ENCODE peak calls at places on chromosome 19, in five cellular contexts. H is A549, D is cardiac muscle cell, F is right lobe of liver, L is foreskin keratinocyte. Y is an unnamed sample.

GRCh38 chr19:39557791-39558622 is 18.0 kb upstream of the EID2 start:
- DNase-seq in D (peak; percentile 3), H (no peak), F (no peak), L (no peak), Y (no peak)

GRCh38 chr19:49333426-49334288 is 1.5 kb upstream of the CD37 start:
- DNase-seq in L (no peak), H (no peak), F (peak; percentile 53), D (peak; percentile 31), Y (peak; percentile 64)

GRCh38 chr19:18433039-18433691 is 4.8 kb downstream of the ISYNA1 start:
- DNase-seq in F (no peak), H (no peak), L (no peak), D (peak; percentile 62), Y (no peak)

GRCh38 chr19:52997975-52998374 is 15.7 kb upstream of the ERVV-1 start:
- DNase-seq in D (no peak), H (no peak), F (no peak), L (no peak), Y (no peak)

GRCh38 chr19:2271516-2272103 is 10.4 kb downstream of the PEAK3 start:
- DNase-seq in H (no peak), F (no peak), D (peak; percentile 78), L (peak; percentile 82), Y (no peak)

GRCh38 chr19:18223860-18224524 is 2.2 kb downstream of the PDE4C start:
- DNase-seq in L (no peak), D (peak; percentile 54), H (peak; percentile 79), F (peak; percentile 59), Y (peak; percentile 70)

GRCh38 chr19:23183251-23183650 is 66.4 kb downstream of the ZNF730 start:
- DNase-seq in F (no peak), D (no peak), H (no peak), L (no peak), Y (no peak)

GRCh38 chr19:51441410-51442390 is 16.6 kb downstream of the SIGLEC8 start:
- DNase-seq in H (peak; percentile 14), F (no peak), D (no peak), L (peak; percentile 3), Y (no peak)

DNA sequence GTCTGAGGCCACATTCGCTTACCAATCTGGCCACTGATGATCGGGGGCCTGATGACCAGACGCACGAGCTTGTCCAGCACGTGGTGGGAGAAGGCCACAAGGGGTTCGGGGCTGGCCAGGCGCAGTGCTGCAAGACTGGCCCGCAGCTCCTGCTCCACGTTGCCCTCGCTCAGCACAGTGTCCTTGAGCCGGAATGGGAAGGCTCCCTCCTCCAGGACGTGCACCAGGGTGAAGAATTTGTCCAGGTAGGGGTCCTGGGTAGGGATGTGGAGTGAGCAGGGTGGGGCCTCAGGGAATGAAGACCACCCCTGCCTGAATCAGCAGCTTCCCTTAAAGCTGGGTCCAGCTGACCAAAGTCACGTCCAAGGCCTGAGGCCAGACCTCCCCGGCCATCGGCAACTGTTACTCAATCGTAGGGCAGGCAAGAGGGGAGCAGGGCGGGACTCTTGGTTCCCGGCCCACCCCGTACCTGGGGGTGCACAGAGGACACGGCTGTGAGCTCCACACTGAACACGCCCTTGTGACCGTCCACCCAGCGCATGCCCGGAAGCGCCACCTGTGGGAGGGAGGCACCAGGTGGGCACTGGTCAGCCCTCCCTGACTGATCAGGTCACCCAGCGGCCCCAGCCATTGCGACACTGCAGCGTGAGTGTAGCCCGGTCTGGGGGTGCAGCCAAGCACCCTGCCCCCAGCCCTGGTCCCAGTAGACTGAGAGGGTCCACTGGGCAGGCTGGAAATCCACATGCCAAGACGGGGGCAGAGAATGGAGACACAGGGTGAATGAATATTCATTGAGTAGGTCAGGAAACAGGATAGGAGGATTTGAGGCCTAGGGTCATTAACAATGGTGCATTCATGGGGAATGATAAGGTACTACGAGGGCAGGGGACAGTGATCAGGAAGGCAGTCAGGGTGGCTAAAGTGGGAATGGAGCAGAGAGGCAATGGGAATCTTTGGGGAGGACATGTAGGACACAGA is 2.8 kb upstream of the ANGPTL8 start:
- DNase-seq in F (peak; percentile 91), L (no peak), H (no peak), D (no peak), Y (no peak)
- TF ChIP-seq CTCF in F (no peak), L (no peak), H (no peak), D (no peak), Y (no peak)

DNA sequence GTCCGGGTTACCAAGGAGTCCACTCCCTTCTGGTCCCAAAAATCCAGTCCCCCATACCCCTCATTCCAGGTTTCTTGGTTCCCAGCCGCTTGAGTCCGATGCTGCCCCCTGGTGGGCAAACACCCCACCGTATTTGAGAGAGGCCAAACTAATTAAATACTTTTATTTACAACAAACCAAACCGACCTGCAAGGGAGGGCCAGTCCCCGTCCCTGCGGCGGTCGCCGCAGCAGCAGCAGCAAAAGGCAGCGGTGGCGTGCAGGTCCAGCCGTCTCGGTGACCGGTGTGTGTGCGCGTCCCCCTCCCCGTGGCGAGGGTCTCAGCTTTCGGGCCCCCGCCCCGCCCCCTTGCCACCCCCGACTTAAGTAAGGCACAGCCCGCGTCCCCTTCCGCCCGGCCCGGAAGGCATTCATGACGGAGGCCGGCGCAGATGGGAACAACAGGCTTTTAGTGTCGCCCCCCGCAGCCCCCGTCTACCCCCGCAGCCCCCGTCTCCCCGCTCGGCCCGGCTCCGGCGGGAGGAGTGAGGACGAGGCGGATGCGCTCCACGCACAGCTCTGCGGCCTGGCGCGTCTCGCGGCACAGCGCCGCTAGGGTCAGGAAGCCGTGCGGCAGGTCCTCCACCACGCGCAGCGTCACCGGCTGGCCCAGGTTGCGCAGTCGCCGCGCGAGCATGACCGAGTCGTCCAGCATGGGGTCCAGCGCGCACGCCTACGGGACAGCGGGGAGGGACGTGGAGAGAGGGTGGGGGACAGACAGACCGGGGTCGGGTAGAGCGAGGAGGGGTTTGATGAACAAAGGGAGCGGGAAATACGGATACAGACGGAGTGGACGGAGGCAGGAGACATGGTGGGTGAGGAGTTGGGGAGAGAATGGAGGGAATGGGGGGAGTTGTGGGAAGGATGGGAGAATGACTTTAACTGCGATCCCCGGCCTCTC is 11.5 kb upstream of the CNFN start:
- DNase-seq in L (peak; percentile 39), H (peak; percentile 89), F (peak; percentile 80), D (peak; percentile 83), Y (peak; percentile 86)
- H3K27ac ChIP-seq in L (no peak overlapping the region), H (peak overlapping the region; percentile 84), F (no peak overlapping the region), D (peak overlapping the region; percentile 11), Y (peak overlapping the region; percentile 56)

GRCh38 chr19:54179921-54180452 is 7.0 kb upstream of the TMC4 start:
- DNase-seq in H (peak; percentile 90), L (peak; percentile 35), F (no peak), D (peak; percentile 83), Y (peak; percentile 47)
- TF ChIP-seq CTCF in H (peak; percentile 39), L (peak; percentile 62), F (no peak), D (peak; percentile 61), Y (no peak)

DNA sequence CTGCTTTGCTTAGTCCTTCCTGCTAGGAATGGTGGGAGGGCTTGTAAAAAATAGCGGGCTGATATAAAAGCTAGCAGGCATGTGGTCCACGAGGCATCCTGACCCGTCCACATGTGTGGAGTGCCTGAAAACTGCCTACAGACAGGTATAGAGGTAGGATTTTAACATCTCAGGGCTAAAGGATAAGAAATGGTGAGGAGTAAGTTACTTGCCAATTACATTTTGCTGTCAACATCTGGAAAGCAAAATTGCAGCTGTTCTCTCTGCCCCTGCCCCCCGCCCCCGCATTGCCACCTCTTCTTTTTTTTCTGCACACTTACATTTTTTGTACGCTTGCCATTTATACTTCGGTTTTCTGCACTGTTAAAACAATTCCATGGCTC is 21.0 kb downstream of the NFIX start:
- DNase-seq in H (no peak), F (no peak), L (no peak), D (no peak), Y (no peak)
- H3K27ac ChIP-seq in H (no peak overlapping the region), F (no peak overlapping the region), L (no peak overlapping the region), D (no peak overlapping the region), Y (peak overlapping the region; percentile 87)

Y was measured in lower lobe of right lung.